ENCODE peak calls at places on chromosomes 6 and 20, in five cellular contexts. D, A, L, X and S are unnamed samples.

GRCh38 chr20:2348336-2348735 is 32.4 kb upstream of the TGM6 start:
- DNase-seq in D (no peak), A (no peak), L (no peak), X (no peak), S (no peak)

GRCh38 chr6:35929601-35930000 is 8.7 kb upstream of the SRPK1 start:
- DNase-seq in D (no peak), A (no peak), L (no peak), X (no peak), S (no peak)

GRCh38 chr6:34079899-34080298 is 66.0 kb downstream of the GRM4 start:
- DNase-seq in D (no peak), A (no peak), L (no peak), X (no peak), S (no peak)

GRCh38 chr20:30892704-30893345 is 364.6 kb upstream of the DEFB115 start:
- DNase-seq in D (no peak), A (no peak), L (no peak), X (no peak), S (no peak)

GRCh38 chr6:131803007-131803769 is 4.6 kb upstream of the ENPP1 start:
- DNase-seq in D (no peak), A (no peak), L (no peak), X (no peak), S (no peak)

GRCh38 chr6:70210462-70210861 is 92.4 kb downstream of the COL9A1 start:
- DNase-seq in D (peak; percentile 14), A (peak; percentile 6), L (no peak), X (no peak), S (no peak)

GRCh38 chr6:338815-339262 is 46.6 kb downstream of the DUSP22 start:
- DNase-seq in D (no peak), A (no peak), L (no peak), X (peak; percentile 44), S (no peak)

GRCh38 chr6:5068153-5068751 is 16.9 kb upstream of the PPP1R3G start:
- DNase-seq in D (peak; percentile 97), A (no peak), L (no peak), X (no peak), S (no peak)

GRCh38 chr6:14664112-14664592 is 546.6 kb downstream of the CD83 start:
- DNase-seq in D (no peak), A (no peak), L (no peak), X (no peak), S (no peak)
- TF ChIP-seq ESRRA in D (no peak), A (no peak), L (no peak), X (no peak), S (no peak)

GRCh38 chr20:10381477-10381876 is 52.5 kb downstream of the MKKS start:
- DNase-seq in D (peak; percentile 40), A (no peak), L (no peak), X (no peak), S (no peak)
- TF ChIP-seq ESRRA in D (no peak), A (no peak), L (no peak), X (no peak), S (no peak)

GRCh38 chr6:114064862-114065261 is 93.9 kb upstream of the HDAC2 start:
- DNase-seq in D (no peak), A (no peak), L (no peak), X (no peak), S (no peak)

GRCh38 chr6:114063956-114064355 is 93.0 kb upstream of the HDAC2 start:
- DNase-seq in D (no peak), A (no peak), L (no peak), X (no peak), S (no peak)

DNA sequence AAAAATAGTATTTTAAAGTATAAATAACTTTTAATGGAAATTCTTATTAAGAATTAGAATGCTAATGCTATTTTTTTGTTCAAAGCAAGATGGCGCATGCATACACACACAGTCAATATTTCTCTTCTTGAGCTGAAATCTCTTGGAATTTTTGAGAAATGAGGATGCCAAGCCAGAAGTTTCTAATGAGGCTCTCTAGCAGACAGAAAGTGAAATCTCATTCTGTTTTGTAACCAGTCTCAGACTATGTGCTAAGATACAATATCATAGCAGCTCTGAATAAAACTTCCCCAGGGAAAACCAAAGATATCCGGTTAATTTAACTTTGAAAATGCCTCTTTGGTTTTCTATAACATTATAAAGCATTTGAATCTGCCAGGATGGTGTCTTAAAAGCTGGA is 97.2 kb upstream of the HDAC2 start:
- DNase-seq in D (no peak), A (no peak), L (no peak), X (no peak), S (no peak)
- TF ChIP-seq ESRRA in D (no peak), A (no peak), L (no peak), X (no peak), S (no peak)

GRCh38 chr6:166667886-166668620 is 41.0 kb upstream of the RPS6KA2 start:
- DNase-seq in D (no peak), A (no peak), L (no peak), X (no peak), S (no peak)
- TF ChIP-seq ESRRA in D (no peak), A (no peak), L (no peak), X (no peak), S (no peak)